ENCODE peak calls at places on chromosomes 11 and 22, in four cellular contexts. D, A, H and L are unnamed samples.

GRCh38 chr11:128759597-128759996 is 65.7 kb downstream of the FLI1 start:
- DNase-seq in H (no peak), D (no peak), A (no peak), L (peak)

GRCh38 chr22:17705565-17706450 is 67.3 kb downstream of the BCL2L13 start:
- DNase-seq in H (no peak), D (no peak), A (no peak), L (no peak)

GRCh38 chr11:123381817-123382554 is 48.1 kb upstream of the GRAMD1B start:
- DNase-seq in D (no peak), A (no peak), H (no peak), L (no peak)

GRCh38 chr11:90241414-90241813 is 18.6 kb upstream of the CHORDC1 start:
- DNase-seq in D (no peak), A (no peak), H (no peak), L (no peak)

GRCh38 chr22:48802576-48802975 is 1025.1 kb downstream of the BRD1 start:
- DNase-seq in D (no peak), A (no peak), H (no peak), L (no peak)

GRCh38 chr11:22508691-22509090 is 116.9 kb downstream of the FANCF start:
- DNase-seq in D (no peak), A (no peak), H (no peak), L (no peak)

GRCh38 chr22:49271831-49272230 is 555.8 kb downstream of the BRD1 start:
- DNase-seq in D (no peak), H (no peak), A (no peak), L (no peak)

GRCh38 chr22:47014636-47014930 is 252.1 kb downstream of the TBC1D22A start:
- DNase-seq in A (no peak), H (no peak), D (no peak), L (no peak)

GRCh38 chr11:64312947-64313346 is 4.4 kb downstream of the TRMT112 start:
- DNase-seq in A (no peak), D (no peak), H (no peak), L (no peak)

GRCh38 chr22:25876871-25877270 is 134.9 kb downstream of the MYO18B start:
- DNase-seq in H (no peak), D (no peak), A (no peak), L (no peak)

GRCh38 chr22:47515384-47516125 is 753.1 kb downstream of the TBC1D22A start:
- DNase-seq in D (no peak), H (no peak), A (no peak), L (no peak)

GRCh38 chr22:31393890-31394289 is 5.5 kb upstream of the DRG1 start:
- DNase-seq in D (no peak), A (no peak), H (no peak), L (no peak)

GRCh38 chr22:31394326-31394725 is 5.1 kb upstream of the DRG1 start:
- DNase-seq in H (no peak), A (no peak), D (no peak), L (no peak)

GRCh38 chr22:31400023-31400397 is 606 bp downstream of the DRG1 start:
- DNase-seq in H (no peak), A (no peak), D (no peak), L (peak)

GRCh38 chr22:31399211-31400022 is at the start of gene DRG1:
- DNase-seq in A (peak), D (peak), H (peak), L (peak)
- TF ChIP-seq CTCF in A (no peak), D (no peak), H (no peak), L (peak)

DNA sequence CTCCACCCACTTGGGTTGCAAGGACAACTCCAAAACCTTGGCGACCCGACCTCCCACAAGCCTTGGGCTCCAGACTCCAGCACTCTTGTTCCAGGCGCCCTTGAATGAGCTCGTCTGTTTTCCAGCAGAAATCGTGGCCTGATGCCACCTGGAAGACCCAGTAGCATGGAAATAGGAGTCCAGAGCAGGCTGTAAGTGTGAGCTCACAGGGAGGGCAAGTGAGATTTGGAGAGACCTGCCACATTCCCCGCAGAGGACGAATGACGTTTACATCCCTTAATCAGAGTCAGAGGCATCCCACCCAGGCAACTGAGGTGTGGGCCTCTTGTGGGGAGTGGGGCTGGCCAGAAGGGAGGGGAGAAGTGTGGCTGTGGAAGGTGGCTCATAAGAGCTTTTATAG is 71.9 kb downstream of the LDLRAD3 start:
- DNase-seq in A (no peak), D (no peak), H (no peak), L (no peak)
- TF ChIP-seq CTCF in A (no peak), D (no peak), H (no peak), L (no peak)

DNA sequence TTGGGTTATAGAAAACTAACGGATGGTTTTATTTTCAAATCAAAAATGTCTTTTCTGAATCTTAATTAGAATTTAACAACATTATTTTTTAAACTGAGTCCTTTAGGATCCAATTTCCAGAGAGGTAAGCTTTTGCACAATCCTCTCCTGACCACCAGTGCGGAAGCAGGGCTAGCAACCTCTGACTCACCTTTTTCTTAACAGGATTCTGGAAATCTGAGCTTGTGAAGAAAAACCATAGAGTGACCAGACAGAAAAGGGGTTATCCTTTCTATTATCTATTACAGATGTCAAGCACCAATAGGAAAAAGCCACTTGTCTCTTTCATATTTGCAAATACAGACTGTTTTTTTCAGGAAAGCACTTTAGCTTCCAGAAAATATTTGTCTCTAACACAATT is 25.3 kb downstream of the ALG9 start:
- DNase-seq in D (no peak), A (peak), H (no peak), L (peak)
- TF ChIP-seq CTCF in D (no peak), A (no peak), H (no peak), L (no peak)

DNA sequence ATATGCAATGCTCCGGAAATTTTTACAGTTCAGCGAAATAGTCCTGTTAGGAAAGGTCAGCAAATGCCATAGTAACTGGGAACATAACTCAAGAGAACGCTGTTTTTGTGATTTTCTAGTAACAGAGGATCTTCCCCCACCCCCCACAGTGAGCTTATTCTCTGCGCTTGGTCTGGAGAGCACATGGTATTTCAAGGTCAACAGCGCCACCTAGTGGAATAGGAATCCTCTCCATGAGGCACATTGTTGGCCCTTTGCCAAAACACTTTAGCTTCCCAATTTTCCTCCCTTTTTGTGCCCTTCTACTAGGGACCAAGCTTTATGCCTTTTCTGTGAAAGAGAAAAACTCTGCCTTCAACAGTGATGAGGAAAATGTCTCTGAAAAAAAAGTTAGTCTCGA is 13.2 kb upstream of the OR4C12 start:
- DNase-seq in H (peak), D (no peak), A (peak), L (peak)
- TF ChIP-seq CTCF in H (peak), D (peak), A (peak), L (peak)

GRCh38 chr11:46263120-46263519 is 14.3 kb upstream of the CREB3L1 start:
- DNase-seq in A (no peak), H (no peak), D (no peak), L (no peak)

GRCh38 chr11:46264030-46264429 is 13.4 kb upstream of the CREB3L1 start:
- DNase-seq in H (no peak), A (no peak), D (no peak), L (no peak)

GRCh38 chr11:46267930-46268329 is 9.5 kb upstream of the CREB3L1 start:
- DNase-seq in A (no peak), D (no peak), H (no peak), L (no peak)

GRCh38 chr11:46264976-46265375 is 12.5 kb upstream of the CREB3L1 start:
- DNase-seq in H (no peak), D (no peak), A (no peak), L (no peak)

GRCh38 chr11:46265764-46266163 is 11.7 kb upstream of the CREB3L1 start:
- DNase-seq in H (no peak), D (no peak), A (no peak), L (no peak)
- TF ChIP-seq CTCF in H (no peak), D (no peak), A (no peak), L (no peak)

GRCh38 chr11:88315981-88316441 is 21.5 kb downstream of the CTSC start:
- DNase-seq in D (no peak), H (no peak), A (no peak), L (no peak)
- TF ChIP-seq CTCF in D (no peak), H (no peak), A (no peak), L (no peak)